ENCODE peak calls at places on chromosomes 6 and 20, in eight cellular contexts. G is adrenal gland, V is breast epithelium, R is K562, N is upper lobe of right lung, H is GM23248, E is cardiac muscle cell, D is heart left ventricle. X is an unnamed sample.

GRCh38 chr6:134822920-134823430 is 126.9 kb downstream of the ALDH8A1 start:
- DNase-seq in V (no peak), H (peak), D (peak), E (peak), R (peak), G (peak), N (peak), X (peak)

GRCh38 chr20:58361549-58361948 is 27.5 kb upstream of the VAPB start:
- DNase-seq in V (no peak), E (no peak), H (peak), N (no peak), D (no peak), R (no peak), G (no peak), X (no peak)

GRCh38 chr6:20473518-20473917 is 60.7 kb upstream of the CDKAL1 start:
- DNase-seq in R (no peak), D (no peak), N (no peak), G (no peak), H (no peak), E (no peak), V (no peak), X (no peak)

GRCh38 chr6:54916858-54917257 is 70.3 kb downstream of the FAM83B start:
- DNase-seq in D (no peak), V (no peak), R (no peak), N (no peak), E (no peak), H (peak), G (no peak), X (no peak)

GRCh38 chr6:6176829-6177228 is 143.6 kb downstream of the F13A1 start:
- DNase-seq in N (no peak), E (no peak), V (no peak), R (no peak), D (no peak), H (no peak), G (no peak), X (no peak)

GRCh38 chr6:46657642-46658041 is 4.9 kb downstream of the SLC25A27 start:
- DNase-seq in H (no peak), N (no peak), E (no peak), D (no peak), V (no peak), R (no peak), G (no peak), X (no peak)

GRCh38 chr20:23530937-23531567 is 37.2 kb downstream of the CST9L start:
- DNase-seq in H (no peak), R (no peak), G (no peak), N (no peak), V (no peak), D (no peak), E (no peak), X (no peak)

GRCh38 chr6:165219629-165220028 is 89.8 kb downstream of the C6orf118 start:
- DNase-seq in N (no peak), D (no peak), R (no peak), G (no peak), E (no peak), V (no peak), H (peak), X (no peak)

GRCh38 chr6:132235596-132236280 is 165.5 kb downstream of the MOXD1 start:
- DNase-seq in E (no peak), G (no peak), R (no peak), N (no peak), V (no peak), D (no peak), H (peak), X (no peak)

GRCh38 chr6:165047952-165048351 is 261.5 kb downstream of the C6orf118 start:
- DNase-seq in N (no peak), V (no peak), E (no peak), G (no peak), R (no peak), D (no peak), H (no peak), X (no peak)

GRCh38 chr6:104404377-104404776 is 455.3 kb downstream of the HACE1 start:
- DNase-seq in D (no peak), E (no peak), H (peak), N (no peak), V (no peak), G (no peak), R (no peak), X (no peak)

GRCh38 chr6:24126586-24127192 is 674 bp downstream of the NRSN1 start:
- DNase-seq in V (no peak), N (no peak), R (peak), G (peak), E (peak), D (no peak), H (peak), X (peak)

GRCh38 chr20:38186788-38187221 is 21.7 kb upstream of the TGM2 start:
- DNase-seq in N (no peak), V (no peak), G (no peak), H (peak), D (no peak), E (no peak), R (no peak), X (no peak)

GRCh38 chr6:151004415-151005024 is 139.0 kb downstream of the MTHFD1L start:
- DNase-seq in R (no peak), N (no peak), G (no peak), E (no peak), D (no peak), V (no peak), H (peak), X (no peak)

GRCh38 chr20:19921349-19921793 is 95.8 kb upstream of the NAA20 start:
- DNase-seq in R (no peak), E (no peak), H (peak), V (no peak), N (no peak), G (peak), D (peak), X (no peak)

GRCh38 chr6:163707385-163708355 is 293.2 kb downstream of the QKI start:
- DNase-seq in V (no peak), N (peak), E (no peak), D (no peak), G (no peak), H (no peak), R (peak), X (no peak)

GRCh38 chr6:15378272-15378671 is 132.4 kb downstream of the JARID2 start:
- DNase-seq in G (no peak), E (no peak), D (no peak), R (no peak), H (no peak), N (no peak), V (no peak), X (no peak)

GRCh38 chr20:48845721-48846306 is 18.0 kb upstream of the PREX1 start:
- DNase-seq in E (no peak), H (peak), V (no peak), N (no peak), R (no peak), G (no peak), D (no peak), X (no peak)

GRCh38 chr20:25319241-25320034 is 71.2 kb downstream of the ABHD12 start:
- DNase-seq in R (no peak), N (no peak), H (no peak), V (no peak), G (no peak), E (peak), D (no peak), X (no peak)

GRCh38 chr6:593139-593906 is 63.6 kb downstream of the HUS1B start:
- DNase-seq in D (no peak), E (peak), R (peak), H (peak), G (peak), V (no peak), N (no peak), X (peak)

GRCh38 chr6:551405-551804 is 105.5 kb downstream of the HUS1B start:
- DNase-seq in D (no peak), H (peak), G (no peak), V (no peak), N (no peak), R (peak), E (peak), X (no peak)

GRCh38 chr6:69026243-69026642 is 391.2 kb downstream of the ADGRB3 start:
- DNase-seq in E (no peak), D (no peak), R (no peak), H (peak), N (no peak), V (no peak), G (no peak), X (no peak)

GRCh38 chr6:13538600-13538999 is 35.8 kb upstream of the SIRT5 start:
- DNase-seq in V (no peak), E (no peak), G (no peak), R (no peak), N (no peak), D (no peak), H (no peak), X (no peak)

GRCh38 chr6:65638047-65638831 is 68.8 kb downstream of the EYS start:
- DNase-seq in H (no peak), V (no peak), D (no peak), E (peak), N (no peak), G (peak), R (peak), X (no peak)

GRCh38 chr20:51132286-51132810 is 109.4 kb upstream of the KCNG1 start:
- DNase-seq in N (no peak), V (no peak), E (no peak), R (no peak), D (no peak), G (no peak), H (peak), X (no peak)

GRCh38 chr6:14324042-14324441 is 206.5 kb downstream of the CD83 start:
- DNase-seq in R (no peak), N (no peak), D (no peak), E (no peak), G (no peak), H (peak), V (no peak), X (no peak)

GRCh38 chr6:26531897-26532296 is 6.3 kb upstream of the HMGN4 start:
- DNase-seq in R (no peak), G (no peak), E (no peak), V (no peak), D (no peak), H (no peak), N (no peak), X (no peak)
- H3K27ac ChIP-seq in R (no peak), G (no peak), E (no peak), V (peak), D (no peak), H (no peak), N (no peak), X (peak)

DNA sequence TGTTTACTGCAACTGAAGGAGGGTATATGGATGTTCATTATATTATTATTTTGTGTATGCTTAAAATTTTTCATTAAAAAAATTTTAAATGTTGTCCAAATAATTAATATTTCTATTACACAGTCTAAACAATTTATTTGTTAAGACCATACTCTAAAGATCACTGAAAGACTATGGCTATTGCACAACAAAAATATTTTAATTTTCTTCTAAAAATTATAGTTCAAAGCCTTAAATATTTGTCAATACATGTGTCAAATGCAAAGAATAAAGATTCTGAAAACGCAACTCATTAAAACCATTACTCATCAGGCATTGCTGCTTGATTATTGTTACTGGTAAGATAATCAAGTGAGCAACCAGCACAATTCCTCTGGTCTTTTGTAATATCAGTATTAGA is 2.2 kb downstream of the MMS22L start:
- DNase-seq in R (no peak), H (no peak), N (no peak), G (no peak), E (no peak), V (no peak), D (no peak), X (no peak)
- H3K4me3 ChIP-seq in R (no peak), H (peak), N (no peak), G (no peak), E (no peak), V (no peak), D (no peak), X (no peak)

DNA sequence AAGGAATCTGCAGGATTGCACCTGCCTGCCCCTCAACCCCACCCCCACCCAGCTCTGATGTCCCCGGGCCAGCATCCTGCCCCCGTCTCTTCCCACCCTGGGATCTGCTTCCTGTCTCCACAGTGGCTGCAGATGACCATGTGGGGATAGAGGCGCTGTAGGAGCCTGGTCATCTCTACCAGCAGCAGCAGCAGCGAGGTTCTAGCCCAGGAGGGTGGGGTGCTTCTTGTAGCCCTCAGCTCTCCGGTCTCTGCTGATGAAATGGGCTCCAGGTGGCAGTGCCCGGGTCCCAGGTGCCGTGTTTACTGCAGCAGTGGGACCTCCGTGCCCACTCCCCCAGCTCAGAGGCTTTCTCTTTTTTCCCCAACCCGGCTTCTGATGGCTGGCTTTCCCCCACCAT is 25.2 kb downstream of the CAPN11 start:
- DNase-seq in E (no peak), G (no peak), D (no peak), V (no peak), H (no peak), R (no peak), N (no peak), X (no peak)
- H3K27ac ChIP-seq in E (no peak), G (no peak), D (no peak), V (no peak), H (no peak), R (no peak), N (no peak), X (no peak)

GRCh38 chr6:169427856-169428255 is 174.2 kb upstream of the THBS2 start:
- DNase-seq in H (peak), D (peak), N (no peak), V (no peak), G (peak), R (no peak), E (no peak), X (no peak)
- H3K4me3 ChIP-seq in H (peak), D (no peak), N (no peak), V (no peak), G (no peak), R (no peak), E (no peak), X (no peak)

GRCh38 chr20:1391640-1392442 is 1.0 kb downstream of the FKBP1A start:
- DNase-seq in G (peak), R (peak), D (peak), H (peak), N (no peak), E (peak), V (no peak), X (peak)

GRCh38 chr20:1392443-1392692 is 486 bp downstream of the FKBP1A start:
- DNase-seq in D (no peak), E (no peak), H (peak), N (no peak), G (no peak), V (no peak), R (no peak), X (no peak)

GRCh38 chr20:1388706-1389483 is 4.0 kb downstream of the FKBP1A start:
- DNase-seq in N (no peak), H (peak), R (no peak), V (no peak), D (no peak), E (no peak), G (no peak), X (no peak)

GRCh38 chr20:1389703-1390385 is 3.0 kb downstream of the FKBP1A start:
- DNase-seq in E (no peak), D (peak), R (no peak), H (peak), G (no peak), V (no peak), N (no peak), X (no peak)

GRCh38 chr20:1390552-1391403 is 2.1 kb downstream of the FKBP1A start:
- DNase-seq in H (peak), N (no peak), R (no peak), G (no peak), E (no peak), D (no peak), V (no peak), X (no peak)
- H3K27ac ChIP-seq in H (peak), N (peak), R (no peak), G (no peak), E (no peak), D (peak), V (peak), X (peak)

DNA sequence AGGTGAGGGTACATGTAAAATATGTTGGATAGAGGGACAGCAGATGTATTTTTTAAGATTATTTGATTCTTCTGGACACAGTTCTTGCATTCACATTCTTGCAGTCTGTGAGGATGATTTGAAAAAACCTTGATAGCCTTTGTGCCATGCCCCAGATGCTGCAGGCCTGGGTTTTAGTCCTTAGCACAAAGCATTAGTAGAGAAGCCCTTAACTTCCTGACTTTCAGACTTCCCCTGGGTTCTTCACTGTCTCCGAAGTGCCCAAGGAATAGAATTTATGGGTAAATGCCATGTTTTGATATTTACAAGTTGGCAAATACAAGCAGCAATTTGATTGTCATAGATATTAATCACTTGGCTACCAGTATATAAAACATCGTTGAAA is 67.6 kb upstream of the SUPT3H start:
- DNase-seq in D (no peak), V (no peak), G (no peak), N (no peak), E (no peak), H (no peak), R (no peak), X (no peak)
- H3K4me3 ChIP-seq in D (no peak), V (no peak), G (no peak), N (no peak), E (no peak), H (peak), R (no peak), X (no peak)

GRCh38 chr6:53333439-53334408 is 15.0 kb downstream of the ELOVL5 start:
- DNase-seq in V (no peak), R (no peak), E (no peak), G (no peak), H (no peak), N (no peak), D (no peak), X (no peak)

GRCh38 chr6:53331678-53332077 is 17.1 kb downstream of the ELOVL5 start:
- DNase-seq in E (no peak), V (no peak), G (no peak), R (no peak), D (no peak), N (no peak), H (no peak), X (no peak)

GRCh38 chr6:53338304-53338703 is 10.4 kb downstream of the ELOVL5 start:
- DNase-seq in D (no peak), V (no peak), E (no peak), N (no peak), H (no peak), G (no peak), R (no peak), X (no peak)

GRCh38 chr6:53336070-53336469 is 12.7 kb downstream of the ELOVL5 start:
- DNase-seq in G (no peak), R (no peak), N (no peak), E (no peak), V (no peak), H (no peak), D (no peak), X (no peak)

GRCh38 chr6:53335224-53335994 is 13.3 kb downstream of the ELOVL5 start:
- DNase-seq in R (no peak), D (no peak), N (no peak), H (no peak), G (no peak), E (no peak), V (no peak), X (peak)
- H3K27ac ChIP-seq in R (peak), D (peak), N (peak), H (no peak), G (peak), E (no peak), V (peak), X (peak)

DNA sequence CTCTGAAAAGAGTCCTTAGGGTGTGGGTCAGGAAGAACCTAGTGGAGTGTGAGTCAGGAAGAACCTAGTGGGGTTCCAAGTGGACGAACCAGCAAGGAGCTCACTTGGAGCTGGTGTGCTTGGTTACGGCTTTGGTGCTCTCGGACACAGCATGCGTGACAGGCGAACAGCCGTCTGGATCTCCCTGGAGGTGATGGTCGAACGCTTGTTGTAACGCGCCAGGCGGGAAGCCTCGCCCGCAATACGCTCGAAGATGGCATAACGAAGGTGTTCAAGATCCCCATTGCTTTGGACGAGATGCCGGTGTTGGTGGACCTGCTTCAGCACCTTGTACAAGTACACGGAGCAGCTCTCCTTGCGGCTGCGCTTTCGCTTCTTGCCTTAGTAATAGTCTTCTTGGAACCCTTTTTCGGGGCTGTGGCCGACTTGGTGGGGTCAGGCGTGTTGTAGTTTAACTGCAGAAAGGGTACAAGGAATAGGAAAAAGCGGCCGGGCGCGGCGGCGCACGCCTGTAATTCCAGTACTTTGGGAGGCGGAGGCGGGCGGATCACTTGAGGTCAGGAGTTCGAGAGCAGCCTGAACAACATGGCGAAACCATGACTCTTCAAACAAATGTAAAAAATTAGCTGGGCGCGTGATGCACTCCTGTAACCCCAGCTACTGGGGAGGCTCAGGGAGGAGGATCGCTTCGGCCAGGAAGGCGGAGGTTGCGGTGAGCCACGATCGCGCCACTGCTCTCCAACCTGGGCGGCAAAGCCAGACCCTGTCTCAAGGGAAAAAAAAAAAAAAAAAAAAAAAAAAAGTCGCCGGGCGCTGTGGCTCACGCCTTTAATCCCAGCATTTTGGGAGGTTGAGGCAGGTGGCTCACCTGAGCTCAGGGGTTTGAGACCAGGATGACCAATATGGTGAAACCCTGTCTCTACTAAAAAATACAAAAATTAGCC is 48.0 kb downstream of the OR2B2 start:
- DNase-seq in E (no peak), R (peak), D (no peak), G (no peak), N (peak), H (peak), V (no peak), X (peak)
- H3K4me3 ChIP-seq in E (no peak), R (peak), D (peak), G (no peak), N (peak), H (peak), V (peak), X (peak)

GRCh38 chr6:129903082-129903481 is 42.0 kb upstream of the TMEM244 start:
- DNase-seq in E (no peak), R (no peak), V (no peak), D (no peak), G (no peak), N (no peak), H (no peak), X (no peak)

GRCh38 chr6:129901910-129902309 is 40.8 kb upstream of the TMEM244 start:
- DNase-seq in G (no peak), R (peak), E (no peak), D (no peak), N (no peak), H (peak), V (no peak), X (no peak)

GRCh38 chr6:129906515-129907077 is 45.5 kb upstream of the TMEM244 start:
- DNase-seq in V (no peak), N (no peak), G (no peak), H (no peak), D (no peak), E (no peak), R (no peak), X (no peak)

DNA sequence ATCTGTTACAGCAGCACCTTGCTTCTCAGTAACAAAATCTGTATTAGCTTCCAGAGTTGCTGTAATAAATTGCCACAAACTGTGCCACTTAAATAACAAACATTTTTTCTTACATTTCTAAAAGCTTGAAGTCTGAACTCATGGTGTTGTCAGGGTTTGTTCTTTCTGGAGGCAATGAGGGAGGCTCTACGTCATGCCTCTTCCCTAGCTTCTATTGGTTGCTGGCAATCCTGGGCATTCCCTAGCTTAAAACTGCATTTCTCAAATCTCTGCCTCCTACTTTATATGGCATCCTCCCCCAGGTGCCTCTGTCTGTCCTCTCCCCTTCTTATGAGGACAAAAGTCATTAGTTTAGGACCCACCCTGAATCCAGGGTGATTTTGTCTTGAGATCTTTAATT is 41.6 kb upstream of the TMEM244 start:
- DNase-seq in D (no peak), G (no peak), V (no peak), E (no peak), H (no peak), R (no peak), N (no peak), X (no peak)
- H3K27ac ChIP-seq in D (no peak), G (no peak), V (no peak), E (no peak), H (no peak), R (no peak), N (no peak), X (no peak)